ENCODE peak calls at places on chromosomes 7 and 10, in ten cellular contexts. W is adrenal gland; X is lung; D is Kasumi-1; Z is LoVo; P is cerebellar cortex; E is NCI-H69; B is MCF 10A; A is activated CD8-positive, alpha-beta memory T cell treated with anti-CD3 and anti-CD28 coated beads for 1 hour; M is HCT116. R is an unnamed sample.

GRCh38 chr7:136359333-136359903 is 382.3 kb upstream of the MTPN start:
- DNase-seq in X (no peak), P (no peak), Z (no peak), D (peak), M (no peak), E (peak), W (no peak), B (no peak), A (no peak), R (no peak)

GRCh38 chr10:32207544-32207943 is 139.4 kb downstream of the EPC1 start:
- DNase-seq in P (peak), A (peak), M (peak), E (peak), B (peak), W (peak), D (peak), X (peak), Z (peak), R (peak)

GRCh38 chr10:31929260-31929985 is 792 bp upstream of the ARHGAP12 start:
- DNase-seq in W (peak), E (peak), M (no peak), B (peak), D (peak), Z (peak), A (peak), P (peak), X (peak), R (peak)

GRCh38 chr7:44867073-44867990 is 18.0 kb downstream of the PURB start:
- DNase-seq in A (no peak), W (peak), D (no peak), M (peak), Z (peak), B (peak), E (peak), P (no peak), X (no peak), R (peak)

GRCh38 chr10:70442332-70442988 is 979 bp upstream of the NODAL start:
- DNase-seq in E (no peak), D (no peak), X (no peak), P (no peak), Z (no peak), M (no peak), W (no peak), A (no peak), B (no peak), R (no peak)

GRCh38 chr7:64515330-64515729 is 47.5 kb downstream of the ZNF680 start:
- DNase-seq in W (no peak), X (no peak), E (no peak), Z (no peak), M (no peak), P (no peak), D (no peak), B (no peak), A (no peak), R (no peak)

GRCh38 chr10:46318808-46319207 is 32.0 kb downstream of the ANTXRL start:
- DNase-seq in B (no peak), A (no peak), Z (no peak), M (no peak), X (no peak), E (no peak), D (no peak), P (no peak), W (no peak), R (no peak)

GRCh38 chr10:128062331-128062730 is 63.9 kb downstream of the MKI67 start:
- DNase-seq in D (peak), W (peak), Z (no peak), P (no peak), B (no peak), A (no peak), M (no peak), X (no peak), E (no peak), R (no peak)

GRCh38 chr10:104304927-104305326 is 33.3 kb downstream of the ITPRIP start:
- DNase-seq in B (no peak), A (no peak), W (no peak), X (no peak), Z (no peak), E (no peak), D (no peak), M (no peak), P (no peak), R (no peak)

GRCh38 chr7:133230591-133231194 is 22.2 kb upstream of the EXOC4 start:
- DNase-seq in P (peak), W (peak), Z (peak), M (peak), A (peak), D (peak), B (peak), X (peak), E (peak), R (peak)

GRCh38 chr7:47688311-47689100 is 106.6 kb upstream of the TNS3 start:
- DNase-seq in X (no peak), Z (no peak), D (no peak), A (no peak), B (no peak), M (no peak), W (no peak), P (no peak), E (no peak), R (no peak)

GRCh38 chr7:55128693-55129394 is 110.0 kb downstream of the EGFR start:
- DNase-seq in X (no peak), A (no peak), D (no peak), E (peak), P (no peak), M (no peak), Z (no peak), W (no peak), B (peak), R (no peak)

GRCh38 chr10:75397571-75397921 is 4.0 kb downstream of the ZNF503 start:
- DNase-seq in A (no peak), D (no peak), P (no peak), B (no peak), M (no peak), Z (no peak), E (no peak), X (no peak), W (peak), R (peak)

GRCh38 chr10:43060291-43060690 is 16.6 kb upstream of the RET start:
- DNase-seq in Z (no peak), B (no peak), M (no peak), W (no peak), A (no peak), E (no peak), X (no peak), D (no peak), P (no peak), R (no peak)

GRCh38 chr7:98286093-98286525 is 4.6 kb downstream of the BRI3 start:
- DNase-seq in M (peak), E (no peak), A (no peak), D (no peak), P (no peak), B (peak), Z (peak), W (peak), X (peak), R (peak)

GRCh38 chr10:60444494-60445064 is 54.9 kb upstream of the ANK3 start:
- DNase-seq in D (peak), P (peak), A (no peak), W (no peak), M (peak), X (no peak), B (peak), Z (peak), E (peak), R (peak)

GRCh38 chr10:52615756-52616419 is 156.7 kb downstream of the MBL2 start:
- DNase-seq in X (no peak), Z (no peak), W (no peak), B (no peak), A (no peak), P (peak), D (no peak), E (no peak), M (no peak), R (no peak)

GRCh38 chr10:17232276-17232987 is 4.4 kb downstream of the VIM start:
- DNase-seq in E (no peak), P (no peak), A (no peak), Z (no peak), D (no peak), W (no peak), X (no peak), B (no peak), M (no peak), R (no peak)

GRCh38 chr7:5682889-5683670 is 98.4 kb downstream of the RNF216 start:
- DNase-seq in X (no peak), A (no peak), D (no peak), Z (no peak), E (no peak), W (no peak), P (no peak), B (no peak), M (no peak), R (no peak)

GRCh38 chr7:38169862-38170261 is 8.2 kb upstream of the STARD3NL start:
- DNase-seq in A (peak), Z (peak), M (no peak), D (peak), W (no peak), X (no peak), B (peak), P (no peak), E (no peak), R (peak)

GRCh38 chr10:116272497-116273221 is at the start of gene GFRA1:
- DNase-seq in B (no peak), X (no peak), Z (no peak), M (no peak), D (no peak), P (no peak), E (peak), W (peak), A (no peak), R (peak)

GRCh38 chr10:123991622-123992570 is 100.3 kb upstream of the CPXM2 start:
- DNase-seq in D (no peak), P (no peak), W (no peak), A (no peak), X (peak), E (no peak), B (no peak), Z (no peak), M (no peak), R (peak)

GRCh38 chr7:155584763-155585531 is 38.6 kb upstream of the CNPY1 start:
- DNase-seq in P (peak), D (peak), X (no peak), Z (no peak), W (no peak), E (peak), M (no peak), A (no peak), B (peak), R (peak)

GRCh38 chr10:62462456-62462855 is 88.3 kb downstream of the ZNF365 start:
- DNase-seq in X (no peak), W (no peak), Z (no peak), D (no peak), E (no peak), P (no peak), B (no peak), A (no peak), M (no peak), R (no peak)